ENCODE peak calls at places on chromosomes 1 and 21, in four cellular contexts. One of them, this sample, is unnamed.
A peak's percentile ranks its signal among the peaks of the same experiment; 100 is the strongest.

GRCh38 chr1:186869829-186870228 is 41.1 kb downstream of the PLA2G4A start:
- DNase-seq in K562: no peak
- DNase-seq in HepG2: no peak
- DNase-seq in WTC11: no peak
- DNase-seq in this sample: no peak

GRCh38 chr21:46207006-46207919 is 21.3 kb downstream of the LSS start:
- DNase-seq in K562: no peak
- DNase-seq in HepG2: no peak
- DNase-seq in WTC11: peak; percentile 6
- DNase-seq in this sample: no peak

GRCh38 chr1:36567601-36568341 is 85.1 kb upstream of the CSF3R start:
- DNase-seq in HepG2: no peak
- DNase-seq in K562: no peak
- DNase-seq in WTC11: no peak
- DNase-seq in this sample: peak; percentile 59

GRCh38 chr1:207034998-207035397 is 2.4 kb upstream of the C1orf116 start:
- DNase-seq in WTC11: no peak
- DNase-seq in HepG2: no peak
- DNase-seq in K562: peak; percentile 54
- DNase-seq in this sample: no peak

GRCh38 chr1:88079036-88079435 is 605.0 kb upstream of the PKN2 start:
- DNase-seq in K562: no peak
- DNase-seq in HepG2: peak; percentile 18
- DNase-seq in WTC11: peak; percentile 66
- DNase-seq in this sample: peak; percentile 3

GRCh38 chr1:2590233-2591141 is 3.9 kb downstream of the PRXL2B start:
- DNase-seq in K562: no peak
- DNase-seq in HepG2: no peak
- DNase-seq in WTC11: no peak
- DNase-seq in this sample: peak; percentile 15

GRCh38 chr1:8765253-8765652 is 52.2 kb downstream of the RERE start:
- DNase-seq in HepG2: no peak
- DNase-seq in WTC11: no peak
- DNase-seq in K562: no peak
- DNase-seq in this sample: no peak

GRCh38 chr1:23100074-23100748 is 68.4 kb downstream of the LUZP1 start:
- DNase-seq in K562: no peak
- DNase-seq in WTC11: no peak
- DNase-seq in HepG2: peak; percentile 44
- DNase-seq in this sample: peak; percentile 15

GRCh38 chr21:29265690-29266479 is 32.8 kb upstream of the BACH1 start:
- DNase-seq in WTC11: no peak
- DNase-seq in K562: no peak
- DNase-seq in HepG2: no peak
- DNase-seq in this sample: no peak

GRCh38 chr1:53560572-53561487 is 101.6 kb downstream of the DMRTB1 start:
- DNase-seq in WTC11: no peak
- DNase-seq in K562: no peak
- DNase-seq in HepG2: no peak
- DNase-seq in this sample: peak; percentile 18

GRCh38 chr1:160681891-160682140 is 29.8 kb downstream of the CD48 start:
- DNase-seq in K562: no peak
- DNase-seq in HepG2: no peak
- DNase-seq in WTC11: no peak
- DNase-seq in this sample: no peak

GRCh38 chr1:47189844-47190562 is at the start of gene PDZK1IP1:
- DNase-seq in K562: peak; percentile 60
- DNase-seq in WTC11: peak; percentile 34
- DNase-seq in HepG2: no peak
- DNase-seq in this sample: no peak

GRCh38 chr1:226519741-226520598 is 28.6 kb upstream of the STUM start:
- DNase-seq in HepG2: no peak
- DNase-seq in WTC11: peak; percentile 35
- DNase-seq in K562: peak; percentile 14
- DNase-seq in this sample: no peak

GRCh38 chr1:226937940-226938725 is 2.0 kb upstream of the COQ8A start:
- DNase-seq in K562: no peak
- DNase-seq in HepG2: no peak
- DNase-seq in WTC11: no peak
- DNase-seq in this sample: no peak

GRCh38 chr1:103142466-103142865 is 34.1 kb upstream of the COL11A1 start:
- DNase-seq in HepG2: no peak
- DNase-seq in WTC11: no peak
- DNase-seq in K562: no peak
- DNase-seq in this sample: no peak

GRCh38 chr1:19011832-19012231 is 55.4 kb upstream of the IFFO2 start:
- DNase-seq in K562: no peak
- DNase-seq in HepG2: no peak
- DNase-seq in WTC11: no peak
- DNase-seq in this sample: no peak

GRCh38 chr1:31708324-31708723 is 4.5 kb upstream of the COL16A1 start:
- DNase-seq in K562: no peak
- DNase-seq in HepG2: no peak
- DNase-seq in WTC11: no peak
- DNase-seq in this sample: no peak

GRCh38 chr1:158071106-158071505 is 77.7 kb downstream of the KIRREL1 start:
- DNase-seq in WTC11: no peak
- DNase-seq in K562: no peak
- DNase-seq in HepG2: no peak
- DNase-seq in this sample: no peak

GRCh38 chr1:39805385-39805784 is 16.7 kb upstream of the BMP8B start:
- DNase-seq in HepG2: no peak
- DNase-seq in WTC11: no peak
- DNase-seq in K562: no peak
- DNase-seq in this sample: no peak

GRCh38 chr1:233480198-233480597 is 133.7 kb upstream of the KCNK1 start:
- DNase-seq in WTC11: no peak
- DNase-seq in K562: no peak
- DNase-seq in HepG2: no peak
- DNase-seq in this sample: no peak

GRCh38 chr1:222880586-222880985 is 65.7 kb downstream of the DISP1 start:
- DNase-seq in HepG2: no peak
- DNase-seq in K562: no peak
- DNase-seq in WTC11: no peak
- DNase-seq in this sample: no peak

GRCh38 chr1:225554216-225554812 is 98.6 kb downstream of the ENAH start:
- DNase-seq in HepG2: peak; percentile 12
- DNase-seq in WTC11: no peak
- DNase-seq in K562: peak; percentile 33
- DNase-seq in this sample: peak; percentile 53

GRCh38 chr1:201039876-201040275 is 16.4 kb upstream of the KIF21B start:
- DNase-seq in WTC11: no peak
- DNase-seq in K562: no peak
- DNase-seq in HepG2: no peak
- DNase-seq in this sample: no peak

GRCh38 chr1:35857830-35858229 is 25.2 kb upstream of the AGO1 start:
- DNase-seq in WTC11: no peak
- DNase-seq in K562: peak; percentile 63
- DNase-seq in HepG2: no peak
- DNase-seq in this sample: no peak

GRCh38 chr1:38076038-38076437 is 29.4 kb upstream of the POU3F1 start:
- DNase-seq in HepG2: no peak
- DNase-seq in K562: peak; percentile 60
- DNase-seq in WTC11: peak; percentile 75
- DNase-seq in this sample: no peak

GRCh38 chr1:94061513-94062443 is 59.2 kb downstream of the ABCA4 start:
- DNase-seq in HepG2: peak; percentile 97
- DNase-seq in WTC11: peak; percentile 78
- DNase-seq in K562: peak; percentile 55
- DNase-seq in this sample: peak; percentile 79

GRCh38 chr1:204147392-204148097 is 4.3 kb downstream of the ETNK2 start:
- DNase-seq in K562: no peak
- DNase-seq in WTC11: no peak
- DNase-seq in HepG2: no peak
- DNase-seq in this sample: no peak

GRCh38 chr1:1672181-1672965 is 13.6 kb upstream of the CDK11B start:
- DNase-seq in WTC11: no peak
- DNase-seq in K562: no peak
- DNase-seq in HepG2: no peak
- DNase-seq in this sample: peak; percentile 22

GRCh38 chr1:87402192-87403046 is 73.7 kb downstream of the LMO4 start:
- DNase-seq in WTC11: no peak
- DNase-seq in HepG2: no peak
- DNase-seq in K562: no peak
- DNase-seq in this sample: no peak

GRCh38 chr1:15033264-15033663 is 120.3 kb upstream of the TMEM51 start:
- DNase-seq in K562: no peak
- DNase-seq in HepG2: no peak
- DNase-seq in WTC11: no peak
- DNase-seq in this sample: no peak

GRCh38 chr1:221268295-221268694 is 389.1 kb downstream of the HLX start:
- DNase-seq in WTC11: no peak
- DNase-seq in HepG2: no peak
- DNase-seq in K562: no peak
- DNase-seq in this sample: no peak

GRCh38 chr1:52403566-52404115 is 582 bp downstream of the ORC1 start:
- DNase-seq in WTC11: peak; percentile 51
- DNase-seq in K562: peak; percentile 91
- DNase-seq in HepG2: peak; percentile 45
- DNase-seq in this sample: peak; percentile 53

GRCh38 chr1:76250317-76250716 is 175.8 kb downstream of the ST6GALNAC3 start:
- DNase-seq in HepG2: no peak
- DNase-seq in WTC11: no peak
- DNase-seq in K562: no peak
- DNase-seq in this sample: no peak

GRCh38 chr1:194698908-194699318 is 1512.5 kb upstream of the B3GALT2 start:
- DNase-seq in HepG2: no peak
- DNase-seq in K562: peak; percentile 88
- DNase-seq in WTC11: no peak
- DNase-seq in this sample: peak; percentile 11

GRCh38 chr21:45826733-45827692 is 154.6 kb upstream of the COL6A1 start:
- DNase-seq in HepG2: no peak
- DNase-seq in WTC11: no peak
- DNase-seq in K562: no peak
- DNase-seq in this sample: no peak

GRCh38 chr1:156052862-156053769 is 482 bp downstream of the UBQLN4 start:
- DNase-seq in WTC11: peak; percentile 91
- DNase-seq in K562: peak; percentile 82
- DNase-seq in HepG2: peak; percentile 65
- DNase-seq in this sample: peak; percentile 89

GRCh38 chr1:117860906-117861610 is 68.4 kb downstream of the GDAP2 start:
- DNase-seq in HepG2: no peak
- DNase-seq in K562: no peak
- DNase-seq in WTC11: no peak
- DNase-seq in this sample: no peak

GRCh38 chr1:154117642-154118041 is 37.2 kb downstream of the NUP210L start:
- DNase-seq in HepG2: no peak
- DNase-seq in K562: peak; percentile 11
- DNase-seq in WTC11: no peak
- DNase-seq in this sample: no peak

GRCh38 chr21:42724226-42724920 is 71.0 kb downstream of the PDE9A start:
- DNase-seq in WTC11: no peak
- DNase-seq in HepG2: peak; percentile 91
- DNase-seq in K562: no peak
- DNase-seq in this sample: no peak

GRCh38 chr21:32484706-32485380 is 72.3 kb downstream of the EVA1C start:
- DNase-seq in K562: no peak
- DNase-seq in WTC11: no peak
- DNase-seq in HepG2: no peak
- DNase-seq in this sample: no peak

GRCh38 chr1:150622219-150622975 is 7.0 kb downstream of the ENSA start:
- DNase-seq in HepG2: no peak
- DNase-seq in WTC11: peak; percentile 62
- DNase-seq in K562: peak; percentile 58
- DNase-seq in this sample: no peak
- TF ChIP-seq CTCF in HepG2: peak; percentile 36
- TF ChIP-seq CTCF in WTC11: no peak
- TF ChIP-seq CTCF in K562: peak; percentile 30
- TF ChIP-seq CTCF in this sample: no peak

DNA sequence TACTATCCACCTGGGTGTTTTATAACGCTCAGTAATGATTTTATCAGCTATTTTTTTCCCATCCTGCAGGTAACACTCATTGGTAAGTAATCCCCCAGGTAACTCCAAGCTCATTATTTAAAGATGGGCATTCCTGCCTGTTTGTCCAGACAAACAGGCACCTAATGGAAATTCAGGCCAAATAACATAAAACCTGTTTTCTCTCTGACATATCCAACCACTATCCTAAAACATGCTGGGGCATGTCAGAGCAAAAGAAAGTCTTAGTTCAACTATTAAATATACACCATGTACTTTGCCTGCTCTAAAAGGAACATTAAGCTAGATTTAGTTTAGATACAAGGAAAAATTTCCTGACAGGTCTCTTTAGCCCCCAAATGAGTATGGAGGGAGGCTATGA is 987.7 kb downstream of the TTLL7 start:
- DNase-seq in HepG2: no peak
- DNase-seq in WTC11: no peak
- DNase-seq in K562: no peak
- DNase-seq in this sample: no peak
- TF ChIP-seq FOXJ3 in HepG2: no peak
- TF ChIP-seq FOXJ3 in WTC11: no peak
- TF ChIP-seq FOXJ3 in K562: no peak
- TF ChIP-seq FOXJ3 in this sample: no peak

DNA sequence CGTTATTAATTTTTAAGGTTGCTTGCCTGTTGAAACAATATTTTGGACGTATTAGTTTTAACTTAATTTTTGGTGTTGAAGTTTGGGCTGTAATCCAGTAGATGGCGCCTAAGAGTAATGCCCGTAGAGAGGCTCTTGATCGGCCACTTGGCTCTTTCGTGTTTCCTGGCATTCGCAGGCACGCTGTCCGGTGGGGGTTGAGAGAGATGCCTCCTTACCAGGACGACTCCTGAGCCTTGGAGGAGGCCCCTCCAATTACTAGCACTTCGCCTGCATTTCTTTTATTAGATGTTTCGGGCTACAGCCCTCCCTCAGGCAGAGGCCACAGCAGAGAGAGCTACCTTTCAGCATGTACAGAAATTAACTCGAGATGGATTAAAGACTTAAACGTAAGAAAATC is 12.0 kb downstream of the OR2M4 start:
- DNase-seq in K562: peak; percentile 37
- DNase-seq in WTC11: no peak
- DNase-seq in HepG2: peak; percentile 12
- DNase-seq in this sample: peak; percentile 32
- TF ChIP-seq CTCF in K562: peak; percentile 62
- TF ChIP-seq CTCF in WTC11: peak; percentile 37
- TF ChIP-seq CTCF in HepG2: peak; percentile 62
- TF ChIP-seq CTCF in this sample: peak; percentile 66

GRCh38 chr1:60213253-60213652 is 139.7 kb upstream of the C1orf87 start:
- DNase-seq in WTC11: no peak
- DNase-seq in K562: no peak
- DNase-seq in HepG2: no peak
- DNase-seq in this sample: no peak
- TF ChIP-seq FOXJ3 in WTC11: no peak
- TF ChIP-seq FOXJ3 in K562: no peak
- TF ChIP-seq FOXJ3 in HepG2: no peak
- TF ChIP-seq FOXJ3 in this sample: no peak